ENCODE peak calls at places on chromosome 18, in seven cellular contexts. C is pulmonary artery endothelial cell; L is sciatic nerve; M is GM12864; H is activated CD8-positive, alpha-beta memory T cell treated with anti-CD3 and anti-CD28 coated beads for 4 hours; Z is LoVo; D is left cardiac atrium. I is an unnamed sample.

GRCh38 chr18:75008186-75008585 is 200.8 kb downstream of the PTGR3 start:
- DNase-seq in C (no peak), L (no peak), M (no peak), H (no peak), Z (no peak), D (no peak), I (no peak)

GRCh38 chr18:7116832-7117389 is 686 bp downstream of the LAMA1 start:
- DNase-seq in C (no peak), L (no peak), M (no peak), H (no peak), Z (no peak), D (peak), I (no peak)

GRCh38 chr18:62037012-62037742 is 144.4 kb upstream of the RNF152 start:
- DNase-seq in C (no peak), L (no peak), M (no peak), H (no peak), Z (no peak), D (no peak), I (no peak)

GRCh38 chr18:2213905-2214304 is 357.4 kb downstream of the METTL4 start:
- DNase-seq in C (no peak), L (no peak), M (no peak), H (no peak), Z (no peak), D (no peak), I (no peak)

GRCh38 chr18:48833701-48834394 is 116.9 kb downstream of the SMAD7 start:
- DNase-seq in C (no peak), L (peak), M (peak), H (no peak), Z (no peak), D (no peak), I (no peak)

GRCh38 chr18:77103181-77103875 is 29.3 kb downstream of the MBP start:
- DNase-seq in C (no peak), L (no peak), M (no peak), H (no peak), Z (no peak), D (no peak), I (no peak)

GRCh38 chr18:79516441-79516931 is 120.8 kb downstream of the NFATC1 start:
- DNase-seq in C (no peak), L (peak), M (no peak), H (no peak), Z (no peak), D (no peak), I (no peak)

GRCh38 chr18:66795011-66795410 is 191.1 kb upstream of the CDH19 start:
- DNase-seq in C (no peak), L (no peak), M (no peak), H (no peak), Z (no peak), D (no peak), I (no peak)

GRCh38 chr18:63062246-63062645 is 257.3 kb downstream of the BCL2 start:
- DNase-seq in C (no peak), L (no peak), M (no peak), H (no peak), Z (no peak), D (no peak), I (no peak)

GRCh38 chr18:69484699-69485396 is 84.2 kb downstream of the DOK6 start:
- DNase-seq in C (no peak), L (no peak), M (no peak), H (no peak), Z (no peak), D (no peak), I (no peak)

GRCh38 chr18:75072672-75073371 is 136.1 kb downstream of the PTGR3 start:
- DNase-seq in C (no peak), L (no peak), M (no peak), H (no peak), Z (no peak), D (no peak), I (no peak)

GRCh38 chr18:10226971-10227370 is 227.5 kb upstream of the APCDD1 start:
- DNase-seq in C (no peak), L (no peak), M (no peak), H (no peak), Z (no peak), D (no peak), I (no peak)

GRCh38 chr18:57029761-57030160 is 117.1 kb upstream of the BOD1L2 start:
- DNase-seq in C (no peak), L (no peak), M (no peak), H (no peak), Z (no peak), D (no peak), I (no peak)

GRCh38 chr18:3111523-3112240 is 98.7 kb upstream of the LPIN2 start:
- DNase-seq in C (no peak), L (no peak), M (no peak), H (no peak), Z (no peak), D (no peak), I (no peak)

GRCh38 chr18:56727399-56727798 is 76.2 kb downstream of the WDR7 start:
- DNase-seq in C (no peak), L (no peak), M (no peak), H (no peak), Z (no peak), D (no peak), I (no peak)

GRCh38 chr18:78123144-78123909 is 856.3 kb upstream of the SALL3 start:
- DNase-seq in C (no peak), L (no peak), M (no peak), H (no peak), Z (no peak), D (no peak), I (no peak)

I was measured in GM12878.